ENCODE peak calls at places on chromosomes 13 and 19, in six cellular contexts. D is nephron progenitor cell; L is epithelial cell of prostate; R is central memory CD4-positive, alpha-beta T cell; B is lower leg skin; E is NCI-H2081 treated with DMSO at 0.1 percent for 48 hours. G is an unnamed sample.

GRCh38 chr19:6616011-6616410 is 25.1 kb upstream of the CD70 start:
- DNase-seq in D (no peak), L (no peak), R (no peak), B (no peak), E (no peak), G (peak)

GRCh38 chr13:49935171-49936084 is 712 bp downstream of the SPRYD7 start:
- DNase-seq in D (peak), L (peak), R (peak), B (no peak), E (no peak), G (peak)

GRCh38 chr19:7251502-7251901 is 42.7 kb downstream of the INSR start:
- DNase-seq in D (no peak), L (no peak), R (no peak), B (no peak), E (no peak), G (no peak)

GRCh38 chr19:55683449-55684261 is 8.6 kb downstream of the EPN1 start:
- DNase-seq in D (no peak), L (no peak), R (no peak), B (no peak), E (no peak), G (no peak)

GRCh38 chr19:1162404-1163282 is 11.4 kb downstream of the SBNO2 start:
- DNase-seq in D (no peak), L (no peak), R (no peak), B (no peak), E (no peak), G (no peak)

GRCh38 chr19:58243351-58243750 is 14.6 kb downstream of the ZNF544 start:
- DNase-seq in D (no peak), L (no peak), R (no peak), B (no peak), E (no peak), G (no peak)

GRCh38 chr19:44747739-44748425 is 626 bp upstream of the BCL3 start:
- DNase-seq in D (no peak), L (no peak), R (no peak), B (peak), E (no peak), G (peak)

GRCh38 chr19:29704562-29705558 is 10.2 kb downstream of the C19orf12 start:
- DNase-seq in D (no peak), L (no peak), R (no peak), B (no peak), E (no peak), G (no peak)

GRCh38 chr13:106376411-106377112 is 158.9 kb downstream of the EFNB2 start:
- DNase-seq in D (no peak), L (peak), R (no peak), B (no peak), E (no peak), G (peak)

GRCh38 chr13:75685239-75685697 is 49.1 kb downstream of the LMO7 start:
- DNase-seq in D (no peak), L (peak), R (no peak), B (no peak), E (no peak), G (peak)

GRCh38 chr13:93744886-93745285 is 518.3 kb downstream of the GPC6 start:
- DNase-seq in D (no peak), L (no peak), R (no peak), B (no peak), E (no peak), G (no peak)

GRCh38 chr19:39915848-39916215 is 18.6 kb downstream of the FCGBP start:
- DNase-seq in D (no peak), L (no peak), R (no peak), B (peak), E (no peak), G (no peak)

GRCh38 chr19:49546825-49547565 is 19.2 kb downstream of the RCN3 start:
- DNase-seq in D (peak), L (peak), R (peak), B (no peak), E (peak), G (peak)

GRCh38 chr19:28169168-28169862 is 1043.6 kb downstream of the UQCRFS1 start:
- DNase-seq in D (peak), L (no peak), R (no peak), B (no peak), E (no peak), G (no peak)

GRCh38 chr19:49497047-49497789 is 984 bp downstream of the RPS11 start:
- DNase-seq in D (no peak), L (no peak), R (peak), B (peak), E (no peak), G (peak)

GRCh38 chr13:76455960-76456359 is 430.2 kb downstream of the KCTD12 start:
- DNase-seq in D (no peak), L (no peak), R (no peak), B (no peak), E (no peak), G (no peak)

GRCh38 chr19:8585894-8586750 is 8.9 kb upstream of the MYO1F start:
- DNase-seq in D (peak), L (no peak), R (no peak), B (no peak), E (no peak), G (peak)

GRCh38 chr13:36475468-36475867 is 43.2 kb downstream of the CCNA1 start:
- DNase-seq in D (no peak), L (no peak), R (no peak), B (no peak), E (no peak), G (peak)

GRCh38 chr19:28887920-28888618 is 324.9 kb downstream of the UQCRFS1 start:
- DNase-seq in D (peak), L (no peak), R (no peak), B (no peak), E (no peak), G (no peak)

GRCh38 chr13:36736119-36736726 is 62.4 kb downstream of the SERTM1 start:
- DNase-seq in D (peak), L (no peak), R (peak), B (no peak), E (peak), G (peak)

GRCh38 chr19:15869109-15869555 is 28.7 kb downstream of the CYP4F2 start:
- DNase-seq in D (no peak), L (peak), R (peak), B (no peak), E (no peak), G (peak)

GRCh38 chr13:103255587-103256301 is 189.5 kb upstream of the SLC10A2 start:
- DNase-seq in D (no peak), L (no peak), R (no peak), B (no peak), E (no peak), G (no peak)

GRCh38 chr19:52094526-52094925 is 1.0 kb downstream of the ZNF841 start:
- DNase-seq in D (no peak), L (no peak), R (no peak), B (no peak), E (no peak), G (peak)

GRCh38 chr19:13959962-13960862 is 7.9 kb downstream of the DCAF15 start:
- DNase-seq in D (peak), L (no peak), R (no peak), B (no peak), E (no peak), G (no peak)

GRCh38 chr19:18439025-18439909 is 1.3 kb upstream of the ISYNA1 start:
- DNase-seq in D (no peak), L (no peak), R (no peak), B (no peak), E (no peak), G (peak)